ENCODE peak calls at places on chromosomes 1 and 21, in six cellular contexts. R, M, H, S, X and V are unnamed samples.
A peak's percentile ranks its signal among the peaks of the same experiment; 100 is the strongest.

GRCh38 chr1:150422541-150422940 is 58.6 kb downstream of the RPRD2 start:
- DNase-seq in R (no peak), M (no peak), H (no peak), S (no peak), X (no peak), V (no peak)

GRCh38 chr1:217138839-217139466 is 415.7 kb upstream of the ESRRG start:
- DNase-seq in R (no peak), M (no peak), H (no peak), S (no peak), X (no peak), V (no peak)

GRCh38 chr1:241817331-241817792 is 30.6 kb upstream of the EXO1 start:
- DNase-seq in R (no peak), M (no peak), H (peak; percentile 70), S (no peak), X (no peak), V (no peak)

GRCh38 chr1:200979574-200980451 is 43.7 kb downstream of the KIF21B start:
- DNase-seq in R (peak; percentile 76), M (no peak), H (no peak), S (peak; percentile 32), X (no peak), V (peak; percentile 81)

GRCh38 chr1:245197911-245198379 is 43.2 kb downstream of the KIF26B start:
- DNase-seq in R (no peak), M (no peak), H (peak; percentile 42), S (no peak), X (no peak), V (no peak)

GRCh38 chr21:29643289-29643688 is 296.5 kb downstream of the GRIK1 start:
- DNase-seq in R (no peak), M (no peak), H (no peak), S (no peak), X (no peak), V (no peak)

GRCh38 chr21:46210378-46211136 is 18.0 kb downstream of the LSS start:
- DNase-seq in R (peak; percentile 1), M (no peak), H (no peak), S (no peak), X (no peak), V (no peak)

GRCh38 chr1:94237291-94238226 is at the start of gene ARHGAP29:
- DNase-seq in R (peak; percentile 42), M (peak; percentile 85), H (no peak), S (peak; percentile 81), X (peak; percentile 55), V (peak; percentile 30)

GRCh38 chr1:53172751-53173498 is 23.7 kb upstream of the CPT2 start:
- DNase-seq in R (no peak), M (peak; percentile 26), H (peak; percentile 79), S (no peak), X (no peak), V (peak; percentile 53)

GRCh38 chr1:46747683-46748288 is 28.9 kb upstream of the EFCAB14 start:
- DNase-seq in R (no peak), M (peak; percentile 2), H (no peak), S (peak; percentile 51), X (peak; percentile 31), V (no peak)

GRCh38 chr1:178093958-178094751 is at the start of gene RASAL2:
- DNase-seq in R (peak; percentile 43), M (peak; percentile 80), H (no peak), S (peak; percentile 51), X (peak; percentile 66), V (peak; percentile 44)

GRCh38 chr1:190373705-190374336 is 103.8 kb downstream of the BRINP3 start:
- DNase-seq in R (no peak), M (no peak), H (no peak), S (no peak), X (peak; percentile 27), V (no peak)

GRCh38 chr21:46153259-46154154 is 1.9 kb downstream of the FTCD start:
- DNase-seq in R (peak; percentile 62), M (peak; percentile 46), H (no peak), S (no peak), X (peak; percentile 23), V (peak; percentile 83)

GRCh38 chr1:25899792-25900191 is 6.4 kb downstream of the STMN1 start:
- DNase-seq in R (no peak), M (no peak), H (no peak), S (peak; percentile 19), X (no peak), V (no peak)

GRCh38 chr1:229067546-229067945 is 203.4 kb upstream of the RAB4A start:
- DNase-seq in R (no peak), M (no peak), H (no peak), S (no peak), X (no peak), V (no peak)

GRCh38 chr1:161962094-161962887 is 61.4 kb downstream of the OLFML2B start:
- DNase-seq in R (no peak), M (no peak), H (peak; percentile 75), S (no peak), X (no peak), V (peak; percentile 41)

GRCh38 chr1:169184812-169185211 is 78.3 kb downstream of the ATP1B1 start:
- DNase-seq in R (no peak), M (no peak), H (no peak), S (no peak), X (no peak), V (no peak)

GRCh38 chr1:84163123-84164038 is 19.3 kb downstream of the PRKACB start:
- DNase-seq in R (no peak), M (no peak), H (no peak), S (no peak), X (no peak), V (no peak)

GRCh38 chr1:52629021-52629643 is 3.8 kb upstream of the SHISAL2A start:
- DNase-seq in R (no peak), M (peak; percentile 5), H (no peak), S (no peak), X (no peak), V (no peak)

GRCh38 chr1:99986656-99987225 is 16.9 kb downstream of the SLC35A3 start:
- DNase-seq in R (no peak), M (no peak), H (no peak), S (no peak), X (no peak), V (no peak)

GRCh38 chr1:40922969-40923368 is 56.5 kb upstream of the CTPS1 start:
- DNase-seq in R (no peak), M (peak; percentile 57), H (no peak), S (no peak), X (no peak), V (no peak)

GRCh38 chr1:22662986-22663408 is 10.0 kb downstream of the C1QB start:
- DNase-seq in R (no peak), M (no peak), H (no peak), S (no peak), X (no peak), V (no peak)

GRCh38 chr21:14883351-14883750 is 181.4 kb downstream of the NRIP1 start:
- DNase-seq in R (no peak), M (no peak), H (no peak), S (no peak), X (no peak), V (no peak)

GRCh38 chr1:246373828-246374569 is 133.1 kb downstream of the SMYD3 start:
- DNase-seq in R (no peak), M (no peak), H (no peak), S (no peak), X (no peak), V (no peak)

GRCh38 chr1:70919924-70920323 is 127.7 kb downstream of the PTGER3 start:
- DNase-seq in R (no peak), M (no peak), H (no peak), S (no peak), X (no peak), V (no peak)

GRCh38 chr1:173478099-173478555 is 992 bp downstream of the PRDX6 start:
- DNase-seq in R (no peak), M (peak; percentile 28), H (no peak), S (no peak), X (peak; percentile 27), V (no peak)